ENCODE peak calls at places on chromosomes 5 and 9, in five cellular contexts. E is neural crest cell; O is cardiac fibroblast; Y is Caco-2; N is activated CD8-positive, alpha-beta T cell treated with anti-CD3 and anti-CD28 coated beads for 36 hours. G is an unnamed sample.

GRCh38 chr9:126397056-126397455 is 70.4 kb downstream of the MVB12B start:
- DNase-seq in E (no peak), O (no peak), Y (no peak), N (peak; percentile 93), G (no peak)

GRCh38 chr9:127233582-127234350 is 30.8 kb upstream of the GARNL3 start:
- DNase-seq in E (no peak), O (peak; percentile 29), Y (no peak), N (no peak), G (no peak)

GRCh38 chr9:10268500-10269485 is 344.0 kb downstream of the PTPRD start:
- DNase-seq in E (peak; percentile 64), O (peak; percentile 46), Y (peak; percentile 3), N (peak; percentile 8), G (peak; percentile 14)

GRCh38 chr9:21830589-21830988 is 28.2 kb downstream of the MTAP start:
- DNase-seq in E (no peak), O (no peak), Y (no peak), N (no peak), G (no peak)

GRCh38 chr5:36662291-36662851 is 56.0 kb downstream of the SLC1A3 start:
- DNase-seq in E (no peak), O (no peak), Y (no peak), N (no peak), G (no peak)

GRCh38 chr5:56986631-56986957 is 34.7 kb upstream of the MIER3 start:
- DNase-seq in E (no peak), O (no peak), Y (no peak), N (no peak), G (no peak)

GRCh38 chr9:120734607-120735006 is 20.3 kb upstream of the MEGF9 start:
- DNase-seq in E (no peak), O (no peak), Y (no peak), N (no peak), G (no peak)

GRCh38 chr9:84759300-84759750 is 89.8 kb downstream of the NTRK2 start:
- DNase-seq in E (no peak), O (no peak), Y (no peak), N (peak; percentile 61), G (no peak)

GRCh38 chr9:136138566-136138965 is 19.9 kb upstream of the TMEM250 start:
- DNase-seq in E (no peak), O (peak; percentile 7), Y (peak; percentile 61), N (peak; percentile 83), G (peak; percentile 26)
- TF ChIP-seq CTCF in E (peak; percentile 53), O (peak; percentile 43), Y (peak; percentile 31), N (peak; percentile 60), G (peak; percentile 43)

DNA sequence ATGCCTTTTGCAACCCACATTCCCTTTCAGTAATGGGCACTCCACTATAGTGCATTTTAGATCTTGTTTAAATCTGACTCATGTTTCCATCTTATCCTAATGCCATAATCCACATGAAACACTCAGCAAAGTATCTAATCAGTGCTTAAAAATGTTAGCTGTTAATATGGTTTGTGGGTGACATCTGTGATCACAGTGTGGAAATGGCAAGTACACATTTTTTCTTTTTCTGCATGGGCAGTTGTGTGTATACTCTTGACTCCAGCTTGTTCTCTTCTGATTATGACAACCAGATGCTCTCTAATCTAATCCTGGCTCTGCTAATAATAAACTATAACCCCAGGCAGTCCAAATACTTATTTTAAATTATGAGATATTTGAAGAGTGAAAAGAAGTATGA is 103.3 kb downstream of the EDIL3 start:
- DNase-seq in E (no peak), O (no peak), Y (no peak), N (no peak), G (no peak)
- TF ChIP-seq CTCF in E (no peak), O (no peak), Y (no peak), N (no peak), G (no peak)

GRCh38 chr5:4700082-4700481 is 440.0 kb upstream of the ADAMTS16 start:
- DNase-seq in E (peak; percentile 87), O (no peak), Y (peak; percentile 57), N (peak; percentile 42), G (no peak)
- TF ChIP-seq CTCF in E (peak; percentile 90), O (peak; percentile 18), Y (peak; percentile 54), N (peak; percentile 17), G (no peak)

GRCh38 chr5:1319436-1320343 is 24.8 kb upstream of the TERT start:
- DNase-seq in E (no peak), O (no peak), Y (no peak), N (no peak), G (no peak)
- TF ChIP-seq CTCF in E (no peak), O (no peak), Y (no peak), N (no peak), G (no peak)

GRCh38 chr9:121838757-121839669 is 187.6 kb downstream of the DAB2IP start:
- DNase-seq in E (no peak), O (no peak), Y (no peak), N (peak; percentile 22), G (no peak)
- TF ChIP-seq CTCF in E (no peak), O (no peak), Y (no peak), N (no peak), G (no peak)

GRCh38 chr5:11329676-11330075 is 568.6 kb upstream of the DAP start:
- DNase-seq in E (no peak), O (no peak), Y (no peak), N (no peak), G (no peak)

GRCh38 chr5:11335881-11336760 is 568.1 kb downstream of the CTNND2 start:
- DNase-seq in E (no peak), O (no peak), Y (no peak), N (no peak), G (no peak)

GRCh38 chr5:11334404-11334803 is 569.8 kb downstream of the CTNND2 start:
- DNase-seq in E (no peak), O (no peak), Y (no peak), N (no peak), G (no peak)
- TF ChIP-seq CTCF in E (no peak), O (no peak), Y (no peak), N (no peak), G (no peak)

DNA sequence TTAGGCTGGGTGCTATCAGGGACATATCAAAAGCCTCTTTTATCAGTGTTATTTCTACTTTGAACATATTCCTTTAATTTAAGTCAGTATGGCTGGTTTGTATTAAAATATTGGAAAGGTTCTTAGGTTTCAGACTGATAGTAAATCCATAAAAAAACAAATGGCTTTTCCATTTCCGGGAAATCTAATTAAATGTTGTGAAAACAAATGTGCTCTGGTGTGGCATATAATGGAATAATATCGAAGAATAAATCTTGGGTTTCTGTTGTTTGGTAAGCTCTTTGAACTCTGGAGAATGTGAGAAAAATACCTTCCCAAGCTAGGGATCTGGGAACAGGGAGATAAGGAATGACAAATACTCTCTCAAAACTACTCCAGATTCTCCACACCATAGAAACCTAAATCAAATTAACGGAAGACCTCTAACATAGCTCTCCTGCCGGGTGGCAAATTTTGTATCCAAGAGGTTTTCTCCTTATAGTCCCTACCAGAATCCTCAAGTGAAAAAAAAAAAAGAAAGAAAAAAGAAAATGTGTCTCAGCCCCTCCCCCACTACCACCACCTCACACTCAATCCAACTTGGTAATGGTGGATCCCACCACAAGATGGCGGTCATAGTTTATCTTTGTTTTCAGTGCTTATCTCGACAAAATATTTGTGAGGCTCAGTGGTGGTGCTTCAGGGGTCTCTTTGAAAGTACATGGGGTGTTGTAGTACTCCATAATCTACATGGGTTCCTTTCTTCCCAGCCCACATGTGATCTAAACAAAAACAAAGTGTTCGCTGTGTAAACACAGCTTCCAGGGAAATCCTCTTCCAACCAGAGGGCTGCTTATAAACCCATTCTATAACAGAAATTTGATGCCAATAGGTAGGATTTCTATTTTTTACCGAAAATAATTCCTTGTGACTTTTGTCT is 54.6 kb upstream of the FST start:
- DNase-seq in E (peak; percentile 58), O (peak; percentile 27), Y (peak; percentile 47), N (peak; percentile 58), G (no peak)
- TF ChIP-seq CTCF in E (peak; percentile 64), O (no peak), Y (peak; percentile 45), N (no peak), G (no peak)

GRCh38 chr5:154754460-154755360 is 467 bp upstream of the LARP1 start:
- DNase-seq in E (peak; percentile 100), O (peak; percentile 99), Y (peak; percentile 100), N (peak; percentile 100), G (peak; percentile 99)
- TF ChIP-seq CTCF in E (peak; percentile 54), O (peak; percentile 28), Y (peak; percentile 42), N (peak; percentile 32), G (peak; percentile 22)

GRCh38 chr9:17134396-17134842 is 421 bp upstream of the CNTLN start:
- DNase-seq in E (no peak), O (peak; percentile 65), Y (no peak), N (no peak), G (peak; percentile 41)

GRCh38 chr9:17130285-17130684 is 4.6 kb upstream of the CNTLN start:
- DNase-seq in E (no peak), O (no peak), Y (no peak), N (no peak), G (no peak)

GRCh38 chr9:17131494-17131893 is 3.3 kb upstream of the CNTLN start:
- DNase-seq in E (no peak), O (no peak), Y (no peak), N (no peak), G (no peak)

GRCh38 chr9:17134843-17135577 is at the start of gene CNTLN:
- DNase-seq in E (peak; percentile 98), O (peak; percentile 95), Y (peak; percentile 93), N (peak; percentile 37), G (peak; percentile 88)

DNA sequence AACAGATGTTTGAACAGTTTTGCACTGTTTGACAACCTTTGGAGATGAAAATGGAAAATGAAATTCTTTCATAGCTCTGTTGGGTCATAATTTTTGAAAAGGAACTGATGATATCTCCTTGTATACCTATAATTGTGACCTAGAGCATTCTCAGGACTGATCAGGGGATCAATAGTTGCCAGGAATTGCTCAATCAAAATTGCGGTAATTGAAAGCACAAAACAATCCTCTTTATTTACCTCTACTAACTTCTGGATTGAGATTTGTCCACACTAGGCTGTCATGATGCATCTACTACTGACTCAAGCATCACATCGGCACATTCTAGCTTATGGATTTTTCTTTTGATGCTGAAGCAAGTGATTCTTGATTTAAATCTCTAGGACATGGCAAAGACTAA is 4.1 kb upstream of the CNTLN start:
- DNase-seq in E (no peak), O (no peak), Y (no peak), N (no peak), G (no peak)
- TF ChIP-seq CTCF in E (no peak), O (no peak), Y (no peak), N (no peak), G (no peak)

GRCh38 chr5:174431504-174431903 is 292.9 kb upstream of the MSX2 start:
- DNase-seq in E (no peak), O (no peak), Y (no peak), N (no peak), G (no peak)
- TF ChIP-seq CTCF in E (no peak), O (no peak), Y (no peak), N (no peak), G (no peak)

G was measured in fibroblast of villous mesenchyme.